ENCODE peak calls at places on chromosome 15, in six cellular contexts. H is HCT116, D is H1, F is SK-N-SH, W is K562, C is HepG2. V is an unnamed sample.

GRCh38 chr15:48617619-48618018 is 27.9 kb downstream of the FBN1 start:
- DNase-seq in H (no peak), D (no peak), F (no peak), W (no peak), C (no peak), V (no peak)

GRCh38 chr15:57427367-57427821 is 51.1 kb downstream of the CGNL1 start:
- DNase-seq in H (no peak), D (peak; percentile 23), F (no peak), W (no peak), C (peak; percentile 31), V (no peak)

GRCh38 chr15:32986147-32986546 is 208.4 kb downstream of the FMN1 start:
- DNase-seq in H (no peak), D (no peak), F (no peak), W (no peak), C (no peak), V (no peak)

GRCh38 chr15:40595773-40596172 is 1.7 kb downstream of the KNL1 start:
- DNase-seq in H (no peak), D (no peak), F (no peak), W (no peak), C (no peak), V (no peak)

GRCh38 chr15:43941555-43941954 is 114.8 kb downstream of the WDR76 start:
- DNase-seq in H (no peak), D (no peak), F (no peak), W (no peak), C (no peak), V (no peak)

GRCh38 chr15:42921049-42921731 is 612 bp upstream of the TTBK2 start:
- DNase-seq in H (no peak), D (no peak), F (peak; percentile 7), W (no peak), C (no peak), V (no peak)

GRCh38 chr15:81410318-81410753 is 36.3 kb upstream of the TMC3 start:
- DNase-seq in H (peak; percentile 56), D (peak; percentile 60), F (peak; percentile 57), W (peak; percentile 54), C (peak; percentile 20), V (peak; percentile 57)

GRCh38 chr15:38253448-38253847 is 812 bp downstream of the SPRED1 start:
- DNase-seq in H (peak; percentile 28), D (no peak), F (no peak), W (peak; percentile 66), C (no peak), V (no peak)

GRCh38 chr15:32656091-32656860 is 14.8 kb downstream of the SCG5 start:
- DNase-seq in H (no peak), D (no peak), F (no peak), W (no peak), C (no peak), V (no peak)

GRCh38 chr15:94855409-94856266 is 624.3 kb downstream of the MCTP2 start:
- DNase-seq in H (no peak), D (no peak), F (no peak), W (peak; percentile 82), C (no peak), V (no peak)

GRCh38 chr15:38085104-38085503 is 150.7 kb downstream of the TMCO5A start:
- DNase-seq in H (no peak), D (no peak), F (no peak), W (no peak), C (no peak), V (no peak)

GRCh38 chr15:81113861-81114261 is 20.2 kb upstream of the CFAP161 start:
- DNase-seq in H (no peak), D (no peak), F (no peak), W (no peak), C (no peak), V (no peak)

GRCh38 chr15:29529043-29529442 is 259.4 kb upstream of the NSMCE3 start:
- DNase-seq in H (no peak), D (no peak), F (no peak), W (no peak), C (no peak), V (no peak)

GRCh38 chr15:57477736-57478522 is 101.6 kb downstream of the CGNL1 start:
- DNase-seq in H (no peak), D (no peak), F (no peak), W (no peak), C (peak; percentile 97), V (no peak)

GRCh38 chr15:63401078-63401477 is 19.4 kb upstream of the CA12 start:
- DNase-seq in H (no peak), D (no peak), F (no peak), W (no peak), C (no peak), V (no peak)

GRCh38 chr15:69524296-69524695 is 71.7 kb downstream of the RPLP1 start:
- DNase-seq in H (no peak), D (no peak), F (no peak), W (no peak), C (no peak), V (no peak)

GRCh38 chr15:41387646-41388045 is 14.7 kb downstream of the NDUFAF1 start:
- DNase-seq in H (no peak), D (no peak), F (no peak), W (no peak), C (no peak), V (no peak)

GRCh38 chr15:91555307-91555706 is 298.2 kb upstream of the SLCO3A1 start:
- DNase-seq in H (no peak), D (peak; percentile 9), F (no peak), W (no peak), C (no peak), V (no peak)

GRCh38 chr15:75693501-75694240 is 19.0 kb downstream of the CSPG4 start:
- DNase-seq in H (no peak), D (no peak), F (no peak), W (no peak), C (no peak), V (no peak)

GRCh38 chr15:81265256-81265943 is 58.5 kb downstream of the STARD5 start:
- DNase-seq in H (no peak), D (no peak), F (no peak), W (no peak), C (no peak), V (no peak)

GRCh38 chr15:96893159-96893906 is 562.8 kb downstream of the NR2F2 start:
- DNase-seq in H (no peak), D (no peak), F (no peak), W (no peak), C (no peak), V (peak; percentile 75)

GRCh38 chr15:52528465-52529288 is at the start of gene MYO5A:
- DNase-seq in H (peak; percentile 22), D (peak; percentile 34), F (peak; percentile 89), W (peak; percentile 72), C (peak; percentile 15), V (peak; percentile 85)

GRCh38 chr15:52529940-52530339 is 1.3 kb upstream of the MYO5A start:
- DNase-seq in H (no peak), D (no peak), F (no peak), W (no peak), C (no peak), V (no peak)

GRCh38 chr15:52529289-52529929 is 729 bp upstream of the MYO5A start:
- DNase-seq in H (no peak), D (no peak), F (no peak), W (no peak), C (no peak), V (no peak)

GRCh38 chr15:52527196-52527897 is 1.3 kb downstream of the MYO5A start:
- DNase-seq in H (no peak), D (no peak), F (no peak), W (no peak), C (no peak), V (no peak)

DNA sequence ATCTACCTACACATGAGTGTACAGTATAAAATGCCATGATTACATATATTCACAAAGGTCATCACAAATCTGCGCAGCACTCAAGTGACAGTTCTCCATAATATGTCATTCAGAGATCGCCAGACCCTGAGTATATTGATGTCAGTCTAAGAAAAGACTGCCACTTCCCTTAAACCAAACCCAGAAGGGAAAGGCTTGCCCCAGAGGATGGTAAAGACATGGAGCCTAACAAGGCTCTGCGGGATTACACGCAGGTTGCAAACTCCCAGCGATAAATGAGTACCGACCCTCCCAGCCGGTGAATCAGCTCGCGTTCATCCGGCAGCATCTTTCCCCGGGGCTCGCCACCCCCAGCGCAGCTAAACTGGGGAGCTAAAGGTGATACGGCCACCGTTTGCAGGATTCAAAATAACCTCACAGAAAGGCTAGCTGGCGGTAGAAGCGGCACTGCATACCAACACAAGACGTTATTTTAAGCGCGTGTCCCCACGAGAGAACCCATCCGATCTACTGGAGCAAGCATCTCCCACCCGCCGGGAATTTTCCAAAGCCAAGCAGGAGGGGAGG is 699 bp downstream of the MYO5A start:
- DNase-seq in H (no peak), D (no peak), F (peak; percentile 64), W (no peak), C (no peak), V (peak; percentile 29)
- TF ChIP-seq JUND in H (no peak), D (no peak), F (no peak), W (no peak), C (no peak), V (no peak)

DNA sequence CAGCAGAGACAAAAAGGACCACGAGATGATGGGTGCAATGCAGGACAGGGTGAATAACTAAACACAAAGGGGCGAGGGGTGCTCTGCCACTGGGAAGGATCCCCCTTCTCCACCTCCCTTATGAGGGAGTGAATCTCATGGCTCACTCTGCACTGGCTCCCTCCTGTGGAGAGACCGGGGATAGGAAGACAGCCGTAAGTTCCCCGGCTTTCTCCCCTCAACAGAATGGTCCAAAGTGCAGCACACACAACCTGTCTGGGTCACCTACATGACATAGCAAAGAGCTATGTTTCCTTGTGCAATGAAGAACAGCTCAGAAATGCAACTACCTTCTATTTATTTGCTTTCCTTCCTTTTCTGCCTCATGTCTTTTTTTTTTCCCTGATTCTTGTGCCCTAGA is 7.8 kb upstream of the ACSBG1 start:
- DNase-seq in H (no peak), D (no peak), F (peak; percentile 72), W (peak; percentile 54), C (peak; percentile 55), V (no peak)
- TF ChIP-seq JUND in H (no peak), D (no peak), F (no peak), W (no peak), C (no peak), V (no peak)

DNA sequence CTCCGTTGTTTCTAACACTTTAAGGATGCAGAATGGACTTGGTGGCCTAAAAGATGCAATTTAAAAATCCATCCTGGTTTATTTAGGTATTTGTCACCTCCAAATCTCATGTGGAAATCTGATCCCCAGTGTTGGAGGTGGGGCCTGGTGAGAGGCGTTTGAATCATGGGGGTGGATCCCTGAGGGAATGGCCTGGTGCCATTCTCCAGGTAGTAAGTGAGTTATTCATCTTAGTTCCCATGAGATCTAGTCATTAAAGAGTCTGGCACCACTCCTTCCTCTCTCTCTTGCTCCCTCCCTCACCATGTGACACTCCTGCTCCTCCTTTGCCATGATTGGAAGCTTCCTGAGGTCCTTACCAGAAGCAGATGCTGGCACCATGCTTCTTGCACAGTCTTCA is 339.1 kb downstream of the NTRK3 start:
- DNase-seq in H (no peak), D (no peak), F (no peak), W (no peak), C (no peak), V (no peak)
- TF ChIP-seq JUND in H (no peak), D (no peak), F (no peak), W (no peak), C (no peak), V (no peak)

DNA sequence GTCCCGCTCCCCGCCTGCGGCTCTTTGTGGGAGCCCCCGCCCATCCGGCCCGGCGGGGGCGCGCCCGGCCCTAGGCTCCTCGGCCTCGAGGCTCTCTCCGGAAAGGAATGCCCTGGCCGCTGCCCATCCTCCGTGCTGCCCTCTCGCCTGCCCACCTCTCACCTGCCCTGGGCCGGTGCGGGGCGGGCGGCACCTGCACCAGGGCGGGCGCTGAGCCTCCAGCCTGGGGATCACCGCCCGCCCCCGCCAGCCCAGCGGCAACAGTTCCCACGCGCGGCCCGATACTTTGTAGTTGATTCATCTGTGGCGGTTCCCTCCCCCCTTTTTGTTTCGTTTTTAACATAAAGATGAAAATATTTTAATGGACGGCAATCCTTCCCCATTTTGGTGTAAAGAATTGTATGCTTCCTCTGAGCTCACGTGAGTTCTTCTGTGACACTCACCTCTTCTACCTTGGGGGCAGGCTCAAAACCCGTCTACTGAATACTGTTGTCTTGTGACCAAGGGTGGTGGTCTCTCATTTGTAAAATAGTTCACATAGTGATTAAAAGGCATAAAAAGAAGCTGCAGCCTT is 1.9 kb downstream of the KLF13 start:
- DNase-seq in H (no peak), D (no peak), F (peak; percentile 72), W (no peak), C (no peak), V (no peak)
- TF ChIP-seq JUND in H (no peak), D (no peak), F (no peak), W (no peak), C (no peak), V (no peak)

V was measured in T47D.